ENCODE peak calls at places on chromosomes 3 and 15, in nine cellular contexts. M is colonic mucosa, Y is GM23338, B is pancreas, T is K562, E is heart right ventricle, J is left lung, G is A673, A is psoas muscle. W is an unnamed sample. For H3K4me1 and H3K36me3, the result is how much of the 10 kb centered on the place peaks cover.

GRCh38 chr15:90101130-90101968 is 919 bp downstream of the IDH2 start:
- DNase-seq in A (peak), J (peak), T (peak), Y (peak), M (peak), E (peak), B (peak), G (peak), W (peak)

GRCh38 chr3:45134758-45135521 is 11.2 kb downstream of the CDCP1 start:
- DNase-seq in B (no peak), J (no peak), G (no peak), A (no peak), Y (no peak), M (no peak), T (no peak), E (no peak), W (no peak)

GRCh38 chr15:72341361-72341760 is 21.4 kb upstream of the CELF6 start:
- DNase-seq in G (peak), B (no peak), Y (peak), T (peak), E (no peak), J (no peak), A (no peak), M (no peak), W (no peak)

GRCh38 chr15:73822998-73823397 is 50.4 kb upstream of the TBC1D21 start:
- DNase-seq in E (no peak), Y (peak), G (peak), T (no peak), J (no peak), A (no peak), B (no peak), M (no peak), W (no peak)

GRCh38 chr3:49276475-49277356 is at the start of gene C3orf62:
- DNase-seq in G (peak), J (peak), T (no peak), E (peak), A (peak), Y (peak), B (peak), M (peak), W (peak)

GRCh38 chr3:119340014-119340413 is 45.8 kb downstream of the ARHGAP31 start:
- DNase-seq in M (no peak), B (no peak), J (no peak), E (no peak), A (no peak), Y (no peak), T (no peak), G (no peak), W (no peak)

GRCh38 chr15:64105113-64105704 is 9.4 kb downstream of the SNX1 start:
- DNase-seq in M (peak), J (no peak), G (peak), A (no peak), B (no peak), E (no peak), T (peak), Y (no peak), W (peak)

GRCh38 chr3:11735638-11736037 is 91.9 kb upstream of the VGLL4 start:
- DNase-seq in M (peak), A (no peak), Y (no peak), B (no peak), J (no peak), T (no peak), G (no peak), E (no peak), W (no peak)

GRCh38 chr15:31974855-31975421 is 55.4 kb upstream of the CHRNA7 start:
- DNase-seq in A (no peak), M (peak), E (no peak), T (peak), J (no peak), Y (peak), G (peak), B (no peak), W (no peak)

GRCh38 chr15:90913398-90913944 is 10.4 kb downstream of the MAN2A2 start:
- DNase-seq in G (no peak), E (no peak), Y (no peak), J (no peak), M (no peak), T (no peak), A (no peak), B (no peak), W (no peak)

GRCh38 chr3:149800693-149801092 is 8.3 kb upstream of the ANKUB1 start:
- DNase-seq in Y (no peak), B (no peak), T (no peak), E (no peak), M (no peak), G (no peak), J (no peak), A (no peak), W (no peak)

GRCh38 chr3:487580-487979 is 291.0 kb downstream of the CHL1 start:
- DNase-seq in T (no peak), J (no peak), A (no peak), Y (no peak), G (no peak), B (no peak), M (no peak), E (no peak), W (no peak)

GRCh38 chr3:128435561-128435960 is 31.1 kb downstream of the DNAJB8 start:
- DNase-seq in J (no peak), E (no peak), G (no peak), M (no peak), B (no peak), Y (no peak), T (no peak), A (no peak), W (no peak)

GRCh38 chr15:47951761-47952160 is 169.0 kb upstream of the SLC24A5 start:
- DNase-seq in E (no peak), G (no peak), J (no peak), T (no peak), A (no peak), B (no peak), Y (no peak), M (no peak), W (no peak)
- H3K4me1 ChIP-seq in E (under half), G (half or more), J (under half), T (under half), A (under half), B (under half), Y (under half), M (under half), W (under half)

GRCh38 chr3:88033806-88034205 is 25.0 kb downstream of the CGGBP1 start:
- DNase-seq in Y (no peak), G (no peak), B (no peak), M (no peak), E (no peak), T (peak), J (no peak), A (no peak), W (no peak)

GRCh38 chr3:88031543-88032148 is 27.2 kb downstream of the CGGBP1 start:
- DNase-seq in B (no peak), G (peak), A (no peak), Y (peak), E (no peak), T (peak), J (no peak), M (no peak), W (no peak)

GRCh38 chr3:88032245-88032644 is 26.6 kb downstream of the CGGBP1 start:
- DNase-seq in M (no peak), A (no peak), J (no peak), E (no peak), T (no peak), Y (no peak), B (no peak), G (no peak), W (no peak)

GRCh38 chr3:88033088-88033487 is 25.7 kb downstream of the CGGBP1 start:
- DNase-seq in J (no peak), T (peak), G (no peak), Y (no peak), A (no peak), B (no peak), E (no peak), M (no peak), W (no peak)

GRCh38 chr3:88030200-88030599 is 28.6 kb downstream of the CGGBP1 start:
- DNase-seq in J (no peak), Y (no peak), A (no peak), B (no peak), T (no peak), G (no peak), M (no peak), E (no peak), W (no peak)
- H3K4me3 ChIP-seq in J (peak), Y (no peak), A (peak), B (no peak), T (no peak), G (no peak), M (no peak), E (no peak), W (no peak)

GRCh38 chr3:172365028-172365567 is 83.2 kb downstream of the GHSR start:
- DNase-seq in A (no peak), G (no peak), M (no peak), T (no peak), J (no peak), B (no peak), E (no peak), Y (peak), W (no peak)
- H3K36me3 ChIP-seq in A (under half), G (under half), M (under half), T (under half), J (half or more), B (under half), E (under half), Y (under half), W (under half)

GRCh38 chr3:12960497-12960896 is 112.7 kb downstream of the IQSEC1 start:
- DNase-seq in A (no peak), E (no peak), M (no peak), J (no peak), T (no peak), B (no peak), G (no peak), Y (no peak), W (no peak)
- H3K4me1 ChIP-seq in A (half or more), E (half or more), M (under half), J (under half), T (half or more), B (under half), G (under half), Y (under half), W (under half)

GRCh38 chr15:77104155-77104554 is 33.2 kb upstream of the TSPAN3 start:
- DNase-seq in Y (no peak), M (no peak), B (no peak), G (no peak), A (peak), E (peak), J (no peak), T (no peak), W (no peak)

GRCh38 chr15:77112819-77113569 is 42.1 kb upstream of the TSPAN3 start:
- DNase-seq in E (no peak), M (no peak), Y (peak), T (no peak), B (no peak), A (no peak), J (no peak), G (no peak), W (no peak)

GRCh38 chr15:77111813-77112212 is 40.9 kb upstream of the TSPAN3 start:
- DNase-seq in M (no peak), Y (no peak), A (no peak), J (no peak), B (no peak), T (no peak), E (no peak), G (no peak), W (no peak)

GRCh38 chr15:77107531-77108355 is 36.8 kb upstream of the TSPAN3 start:
- DNase-seq in A (peak), T (peak), J (no peak), B (peak), G (peak), E (peak), M (peak), Y (peak), W (peak)

DNA sequence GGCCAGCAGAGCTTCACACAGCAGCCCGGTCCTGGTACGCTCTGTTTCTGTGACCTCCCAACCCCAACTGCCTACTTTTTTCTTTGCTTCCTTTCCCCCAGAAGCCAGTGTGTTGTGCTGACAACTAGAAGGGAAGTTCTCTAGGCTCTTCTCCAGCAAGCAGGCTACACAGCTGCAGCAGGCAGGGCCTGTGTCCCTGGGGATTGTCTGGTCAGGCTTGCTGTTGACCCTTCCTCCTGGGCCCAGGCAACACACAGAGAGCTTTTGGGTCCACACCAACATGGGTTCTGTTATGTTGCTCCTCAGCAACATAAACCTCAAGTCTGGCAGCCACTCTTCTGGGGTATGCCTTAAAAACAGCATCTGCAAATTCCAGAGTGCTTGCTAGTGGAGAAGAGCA is 36.2 kb upstream of the TSPAN3 start:
- DNase-seq in J (no peak), Y (no peak), M (no peak), B (no peak), T (no peak), E (peak), A (peak), G (no peak), W (no peak)
- H3K4me3 ChIP-seq in J (no peak), Y (no peak), M (no peak), B (no peak), T (no peak), E (no peak), A (no peak), G (no peak), W (no peak)

GRCh38 chr15:22915866-22916515 is 64.2 kb downstream of the CYFIP1 start:
- DNase-seq in E (no peak), A (no peak), G (no peak), J (no peak), Y (no peak), M (no peak), B (no peak), T (no peak), W (no peak)

GRCh38 chr15:22917556-22917955 is 62.6 kb downstream of the CYFIP1 start:
- DNase-seq in A (no peak), G (no peak), T (no peak), Y (no peak), B (no peak), E (no peak), J (no peak), M (no peak), W (no peak)

GRCh38 chr15:22918056-22918455 is 62.1 kb downstream of the CYFIP1 start:
- DNase-seq in J (no peak), G (no peak), M (no peak), E (no peak), T (no peak), B (no peak), A (no peak), Y (no peak), W (no peak)

GRCh38 chr15:22918596-22919140 is 61.5 kb downstream of the CYFIP1 start:
- DNase-seq in J (no peak), E (no peak), G (no peak), T (no peak), Y (no peak), B (no peak), A (no peak), M (no peak), W (no peak)

DNA sequence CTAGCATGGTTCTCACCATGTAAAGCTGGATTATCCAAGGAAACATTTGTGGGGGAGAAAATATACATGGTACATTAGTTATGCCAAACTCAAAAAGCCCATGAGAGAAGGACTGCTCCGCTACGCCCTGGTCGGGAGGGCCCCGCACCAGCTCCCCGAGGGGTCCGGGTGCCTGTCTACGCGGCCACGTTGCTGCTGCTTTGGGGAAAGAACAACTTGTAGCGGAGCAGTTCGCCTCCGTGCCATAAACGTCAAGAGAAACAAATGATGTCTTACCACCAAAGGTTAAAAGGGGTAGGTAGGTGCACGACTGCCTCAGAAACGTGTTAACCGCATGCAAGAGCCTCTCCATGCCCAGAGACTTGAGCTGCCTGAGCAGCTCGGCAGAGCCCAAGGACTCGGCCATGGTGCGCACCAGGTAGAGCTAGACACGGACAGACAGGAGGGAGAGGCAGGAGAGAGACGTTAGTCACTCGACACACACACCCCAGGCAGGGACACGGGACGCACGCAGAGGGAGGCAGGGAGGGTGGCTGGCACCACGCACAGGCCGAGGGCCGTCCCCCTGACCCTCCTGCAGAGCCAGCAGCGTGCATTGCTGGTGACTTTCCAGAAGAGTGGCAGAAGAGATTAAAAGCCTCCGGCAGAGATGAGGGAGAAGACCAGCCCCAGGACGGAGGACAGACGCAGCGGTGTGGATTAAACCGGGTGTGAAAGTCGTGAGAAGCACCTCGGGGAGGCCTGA is 63.4 kb downstream of the CYFIP1 start:
- DNase-seq in A (no peak), T (no peak), M (no peak), E (no peak), Y (no peak), G (no peak), B (no peak), J (no peak), W (no peak)
- H3K36me3 ChIP-seq in A (half or more), T (under half), M (under half), E (under half), Y (under half), G (under half), B (under half), J (half or more), W (under half)

GRCh38 chr3:30614373-30614772 is 8.0 kb downstream of the TGFBR2 start:
- DNase-seq in Y (no peak), J (no peak), M (no peak), E (no peak), T (no peak), A (no peak), G (no peak), B (no peak), W (no peak)

GRCh38 chr3:30613135-30613825 is 6.9 kb downstream of the TGFBR2 start:
- DNase-seq in Y (no peak), M (no peak), T (no peak), B (no peak), A (no peak), J (no peak), E (no peak), G (no peak), W (no peak)

GRCh38 chr3:30615615-30616346 is 9.4 kb downstream of the TGFBR2 start:
- DNase-seq in B (no peak), A (no peak), E (no peak), Y (no peak), J (no peak), G (no peak), T (no peak), M (no peak), W (no peak)

GRCh38 chr3:30616347-30617027 is 10.1 kb downstream of the TGFBR2 start:
- DNase-seq in E (no peak), J (no peak), Y (no peak), G (no peak), A (no peak), T (no peak), B (no peak), M (no peak), W (no peak)

GRCh38 chr3:30614943-30615342 is 8.5 kb downstream of the TGFBR2 start:
- DNase-seq in G (no peak), T (no peak), B (no peak), M (no peak), J (no peak), Y (no peak), E (no peak), A (no peak), W (no peak)
- H3K4me1 ChIP-seq in G (under half), T (under half), B (under half), M (under half), J (under half), Y (under half), E (half or more), A (half or more), W (under half)

DNA sequence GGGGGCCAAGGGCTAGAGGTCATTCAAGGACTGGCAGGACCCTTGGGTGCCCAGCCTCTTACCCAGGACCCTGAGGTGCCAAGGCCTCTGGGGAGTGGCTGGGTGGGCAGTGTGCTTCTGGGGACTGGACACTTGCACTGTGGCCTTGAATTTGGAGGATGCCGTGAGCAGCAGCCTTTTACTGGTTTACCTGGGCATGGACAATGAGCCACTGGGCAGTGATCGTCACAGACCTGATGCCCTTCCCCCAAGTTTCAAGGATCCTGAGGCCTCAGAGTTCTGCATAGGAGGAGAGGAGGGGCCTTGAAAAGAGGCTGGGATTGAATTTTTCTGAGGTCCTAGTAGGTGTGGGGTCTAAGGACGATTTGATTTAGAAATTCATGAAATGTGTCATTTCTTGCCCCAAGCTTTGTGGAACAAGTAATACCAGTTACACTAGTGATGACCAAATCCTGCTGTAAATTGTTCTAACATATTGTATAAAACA is 146.1 kb upstream of the TPM1 start:
- DNase-seq in T (no peak), Y (no peak), E (no peak), B (no peak), J (no peak), G (no peak), M (no peak), A (no peak), W (no peak)
- H3K4me3 ChIP-seq in T (no peak), Y (no peak), E (no peak), B (no peak), J (no peak), G (no peak), M (no peak), A (no peak), W (no peak)

GRCh38 chr3:127019449-127019848 is 36.5 kb downstream of the PLXNA1 start:
- DNase-seq in E (no peak), J (no peak), T (no peak), B (no peak), Y (no peak), M (no peak), G (no peak), A (no peak), W (peak)
- H3K36me3 ChIP-seq in E (under half), J (half or more), T (half or more), B (under half), Y (under half), M (under half), G (under half), A (half or more), W (under half)

W was measured in prostate gland.